ENCODE peak calls at places on chromosomes 16 and 17, in ten cellular contexts. D is ecto neural progenitor cell; Z is lower leg skin; I is DMS153; P is HCT116; O is A172; U is activated CD4-positive, alpha-beta T cell treated with anti-CD3 and anti-CD28 coated beads for 1 hour; L is heart right ventricle; G is left cardiac atrium; C is effector CD4-positive, alpha-beta T cell. F is an unnamed sample.

GRCh38 chr16:79845734-79846135 is 245.2 kb upstream of the MAF start:
- DNase-seq in D (no peak), Z (no peak), I (no peak), P (no peak), O (no peak), U (no peak), L (no peak), G (no peak), C (no peak), F (no peak)

GRCh38 chr17:4514206-4514605 is 15.5 kb downstream of the SPNS2 start:
- DNase-seq in D (no peak), Z (no peak), I (no peak), P (no peak), O (no peak), U (no peak), L (no peak), G (no peak), C (no peak), F (no peak)

GRCh38 chr16:87436225-87437172 is 44.4 kb downstream of the MAP1LC3B start:
- DNase-seq in D (no peak), Z (no peak), I (no peak), P (no peak), O (peak; percentile 41), U (no peak), L (no peak), G (no peak), C (no peak), F (no peak)

GRCh38 chr17:7479389-7480192 is at the start of gene ZBTB4:
- DNase-seq in D (peak; percentile 86), Z (peak; percentile 92), I (no peak), P (no peak), O (no peak), U (peak; percentile 57), L (peak; percentile 59), G (peak; percentile 66), C (peak; percentile 60), F (peak; percentile 32)

GRCh38 chr16:27402964-27403600 is 1.1 kb downstream of the IL21R start:
- DNase-seq in D (no peak), Z (peak; percentile 77), I (no peak), P (no peak), O (peak; percentile 35), U (no peak), L (no peak), G (no peak), C (no peak), F (no peak)

GRCh38 chr16:84874553-84874952 is 54.8 kb downstream of the CRISPLD2 start:
- DNase-seq in D (no peak), Z (no peak), I (no peak), P (no peak), O (no peak), U (no peak), L (no peak), G (no peak), C (no peak), F (no peak)

GRCh38 chr17:32992360-32993033 is 850 bp downstream of the SPACA3 start:
- DNase-seq in D (no peak), Z (peak; percentile 50), I (no peak), P (no peak), O (no peak), U (no peak), L (no peak), G (no peak), C (no peak), F (no peak)

GRCh38 chr17:55237826-55238196 is 26.9 kb upstream of the HLF start:
- DNase-seq in D (no peak), Z (no peak), I (no peak), P (no peak), O (no peak), U (no peak), L (no peak), G (no peak), C (no peak), F (no peak)

GRCh38 chr16:14394834-14395233 is 235.2 kb downstream of the PARN start:
- DNase-seq in D (no peak), Z (no peak), I (no peak), P (no peak), O (no peak), U (no peak), L (no peak), G (no peak), C (no peak), F (no peak)

GRCh38 chr17:226773-227580 is 45.5 kb upstream of the DOC2B start:
- DNase-seq in D (no peak), Z (no peak), I (no peak), P (no peak), O (no peak), U (no peak), L (no peak), G (peak; percentile 18), C (no peak), F (no peak)

GRCh38 chr17:9021158-9021984 is at the start of gene NTN1:
- DNase-seq in D (peak; percentile 85), Z (peak; percentile 90), I (no peak), P (no peak), O (peak; percentile 24), U (peak; percentile 38), L (peak; percentile 43), G (peak; percentile 73), C (peak; percentile 28), F (no peak)

GRCh38 chr16:3158014-3158497 is 23.2 kb downstream of the ZNF213 start:
- DNase-seq in D (no peak), Z (peak; percentile 93), I (no peak), P (no peak), O (peak; percentile 35), U (no peak), L (no peak), G (no peak), C (no peak), F (no peak)

GRCh38 chr17:36593651-36594316 is 2.1 kb downstream of the DHRS11 start:
- DNase-seq in D (no peak), Z (peak; percentile 68), I (no peak), P (no peak), O (no peak), U (no peak), L (no peak), G (no peak), C (no peak), F (no peak)

GRCh38 chr17:82836823-82837357 is 2.9 kb downstream of the ZNF750 start:
- DNase-seq in D (no peak), Z (no peak), I (no peak), P (no peak), O (no peak), U (no peak), L (no peak), G (no peak), C (no peak), F (peak; percentile 66)

GRCh38 chr16:12747261-12747660 is 56.4 kb downstream of the CPPED1 start:
- DNase-seq in D (no peak), Z (no peak), I (no peak), P (no peak), O (no peak), U (no peak), L (no peak), G (no peak), C (no peak), F (no peak)

GRCh38 chr16:68884867-68885266 is 41.5 kb downstream of the TANGO6 start:
- DNase-seq in D (no peak), Z (no peak), I (peak; percentile 79), P (no peak), O (no peak), U (no peak), L (no peak), G (no peak), C (no peak), F (no peak)

GRCh38 chr17:1623057-1623456 is 5.6 kb downstream of the SLC43A2 start:
- DNase-seq in D (no peak), Z (no peak), I (no peak), P (no peak), O (no peak), U (no peak), L (no peak), G (no peak), C (no peak), F (no peak)

GRCh38 chr17:40557531-40558299 is 7.6 kb downstream of the CCR7 start:
- DNase-seq in D (no peak), Z (peak; percentile 84), I (no peak), P (no peak), O (no peak), U (no peak), L (peak; percentile 28), G (peak; percentile 68), C (no peak), F (no peak)

GRCh38 chr17:1947229-1947742 is 77.8 kb downstream of the RTN4RL1 start:
- DNase-seq in D (peak; percentile 82), Z (no peak), I (no peak), P (no peak), O (no peak), U (no peak), L (peak; percentile 75), G (peak; percentile 68), C (no peak), F (no peak)

GRCh38 chr17:21286771-21287702 is 2.5 kb downstream of the MAP2K3 start:
- DNase-seq in D (no peak), Z (peak; percentile 87), I (no peak), P (peak; percentile 12), O (no peak), U (no peak), L (no peak), G (no peak), C (no peak), F (no peak)

GRCh38 chr17:20992987-20993862 is 49.6 kb downstream of the USP22 start:
- DNase-seq in D (peak; percentile 91), Z (peak; percentile 92), I (peak; percentile 6), P (peak; percentile 51), O (peak; percentile 63), U (peak; percentile 39), L (peak; percentile 56), G (no peak), C (peak; percentile 37), F (peak; percentile 45)

GRCh38 chr16:86570542-86571196 is 4.0 kb downstream of the FOXC2 start:
- DNase-seq in D (no peak), Z (no peak), I (no peak), P (no peak), O (no peak), U (no peak), L (no peak), G (no peak), C (no peak), F (no peak)

GRCh38 chr16:16022683-16023064 is 73.3 kb downstream of the ABCC1 start:
- DNase-seq in D (no peak), Z (no peak), I (no peak), P (no peak), O (no peak), U (no peak), L (no peak), G (no peak), C (no peak), F (no peak)